ENCODE peak calls at places on chromosomes 5 and 9, in eight cellular contexts. J, V, M, U, C, P, F and I are unnamed samples.

GRCh38 chr5:107948377-107948776 is 277.6 kb upstream of the EFNA5 start:
- DNase-seq in P (no peak), V (no peak), F (no peak), C (no peak), U (no peak), M (no peak), J (no peak), I (no peak)

GRCh38 chr9:107707419-107707837 is 217.9 kb upstream of the KLF4 start:
- DNase-seq in V (peak), J (no peak), U (no peak), M (no peak), F (no peak), P (peak), C (peak), I (peak)

GRCh38 chr5:173089581-173089980 is 33.4 kb downstream of the CREBRF start:
- DNase-seq in F (no peak), C (peak), J (no peak), P (no peak), U (no peak), M (no peak), V (no peak), I (no peak)

GRCh38 chr9:93132946-93133640 is 958 bp downstream of the NINJ1 start:
- DNase-seq in U (no peak), C (no peak), P (peak), M (no peak), J (no peak), F (no peak), V (no peak), I (peak)

GRCh38 chr9:95595780-95596179 is 79.0 kb upstream of the PTCH1 start:
- DNase-seq in U (no peak), C (no peak), P (no peak), F (no peak), J (no peak), M (no peak), V (no peak), I (no peak)

GRCh38 chr5:96584712-96585111 is 77.5 kb upstream of the CAST start:
- DNase-seq in F (no peak), U (no peak), V (no peak), P (no peak), M (peak), J (no peak), C (no peak), I (no peak)

GRCh38 chr9:18159254-18159653 is 314.7 kb upstream of the ADAMTSL1 start:
- DNase-seq in J (no peak), C (no peak), V (no peak), P (no peak), F (no peak), M (no peak), U (no peak), I (no peak)

GRCh38 chr5:51988561-51988960 is 605.3 kb downstream of the ISL1 start:
- DNase-seq in P (no peak), J (no peak), F (no peak), C (no peak), U (no peak), V (no peak), M (no peak), I (no peak)

GRCh38 chr9:4620046-4620765 is 41.9 kb upstream of the PLPP6 start:
- DNase-seq in P (peak), J (no peak), U (no peak), F (no peak), C (no peak), M (no peak), V (no peak), I (no peak)

GRCh38 chr5:419970-420369 is 23.0 kb upstream of the EXOC3 start:
- DNase-seq in C (no peak), F (no peak), M (no peak), U (no peak), J (no peak), V (no peak), P (no peak), I (no peak)

GRCh38 chr5:167950126-167950721 is 341.2 kb upstream of the WWC1 start:
- DNase-seq in V (no peak), J (no peak), U (no peak), M (no peak), C (peak), P (peak), F (no peak), I (peak)

GRCh38 chr5:142984016-142984415 is 213.8 kb downstream of the ARHGAP26 start:
- DNase-seq in F (no peak), U (no peak), V (no peak), J (no peak), C (no peak), P (peak), M (no peak), I (no peak)

GRCh38 chr9:96858018-96858573 is 3.8 kb upstream of the ZNF782 start:
- DNase-seq in P (peak), V (peak), F (no peak), U (no peak), J (no peak), M (no peak), C (peak), I (no peak)

GRCh38 chr5:37575541-37576489 is 196.7 kb downstream of the WDR70 start:
- DNase-seq in C (peak), P (no peak), F (no peak), J (no peak), U (no peak), V (no peak), M (no peak), I (no peak)

GRCh38 chr5:141573489-141574121 is 45.2 kb downstream of the DIAPH1 start:
- DNase-seq in M (no peak), F (no peak), V (no peak), C (no peak), J (no peak), U (no peak), P (no peak), I (no peak)

GRCh38 chr9:95816716-95817115 is 58.8 kb upstream of the ERCC6L2 start:
- DNase-seq in P (no peak), F (no peak), C (no peak), V (peak), U (no peak), J (no peak), M (no peak), I (no peak)

GRCh38 chr5:155799308-155799707 is 527.7 kb upstream of the SGCD start:
- DNase-seq in V (no peak), M (peak), P (no peak), U (no peak), F (no peak), C (no peak), J (no peak), I (no peak)

GRCh38 chr5:31375999-31376720 is 155.7 kb downstream of the DROSHA start:
- DNase-seq in U (no peak), J (no peak), M (no peak), C (no peak), V (no peak), F (no peak), P (no peak), I (no peak)

GRCh38 chr9:36903541-36904435 is 130.3 kb downstream of the PAX5 start:
- DNase-seq in J (peak), M (no peak), U (no peak), V (no peak), P (peak), F (no peak), C (peak), I (peak)

GRCh38 chr9:118736406-118736805 is 632.8 kb downstream of the BRINP1 start:
- DNase-seq in P (no peak), F (no peak), C (no peak), V (no peak), U (no peak), J (no peak), M (no peak), I (no peak)

GRCh38 chr9:79020266-79020665 is 551.5 kb upstream of the TLE4 start:
- DNase-seq in J (no peak), V (no peak), M (no peak), F (peak), C (no peak), U (no peak), P (no peak), I (no peak)